ENCODE peak calls at places on chromosomes 16 and 17, in five cellular contexts. A is fibroblast of mammary gland, V is fibroblast of lung, Y is heart left ventricle, L is dorsolateral prefrontal cortex. E is an unnamed sample.

GRCh38 chr17:36931697-36932382 is 5.4 kb upstream of the LHX1 start:
- DNase-seq in L (no peak), A (no peak), V (peak), Y (no peak), E (no peak)

GRCh38 chr17:78144146-78144719 is 2.0 kb upstream of the C17orf99 start:
- DNase-seq in A (peak), L (no peak), V (peak), Y (peak), E (peak)

GRCh38 chr17:30570596-30571265 is 93.5 kb downstream of the GOSR1 start:
- DNase-seq in L (no peak), Y (no peak), V (no peak), A (no peak), E (no peak)

GRCh38 chr17:64998436-64999190 is 57.9 kb downstream of the GNA13 start:
- DNase-seq in A (peak), L (no peak), V (no peak), Y (no peak), E (no peak)

GRCh38 chr16:50120732-50121131 is 32.4 kb upstream of the TENT4B start:
- DNase-seq in L (no peak), A (no peak), Y (no peak), V (no peak), E (no peak)

GRCh38 chr16:72099377-72099818 is 5.8 kb downstream of the DHX38 start:
- DNase-seq in V (peak), A (peak), L (no peak), Y (no peak), E (peak)

GRCh38 chr17:3635474-3636153 is 436 bp downstream of the SHPK start:
- DNase-seq in Y (no peak), A (no peak), L (no peak), V (no peak), E (no peak)

GRCh38 chr17:77465358-77466041 is 324.7 kb downstream of the SEC14L1 start:
- DNase-seq in L (no peak), Y (peak), V (peak), A (peak), E (peak)

GRCh38 chr16:24069036-24069590 is 187.0 kb upstream of the CACNG3 start:
- DNase-seq in A (no peak), L (no peak), Y (no peak), V (no peak), E (no peak)

GRCh38 chr17:40458001-40458791 is 14.9 kb downstream of the IGFBP4 start:
- DNase-seq in V (peak), A (peak), L (no peak), Y (no peak), E (peak)

DNA sequence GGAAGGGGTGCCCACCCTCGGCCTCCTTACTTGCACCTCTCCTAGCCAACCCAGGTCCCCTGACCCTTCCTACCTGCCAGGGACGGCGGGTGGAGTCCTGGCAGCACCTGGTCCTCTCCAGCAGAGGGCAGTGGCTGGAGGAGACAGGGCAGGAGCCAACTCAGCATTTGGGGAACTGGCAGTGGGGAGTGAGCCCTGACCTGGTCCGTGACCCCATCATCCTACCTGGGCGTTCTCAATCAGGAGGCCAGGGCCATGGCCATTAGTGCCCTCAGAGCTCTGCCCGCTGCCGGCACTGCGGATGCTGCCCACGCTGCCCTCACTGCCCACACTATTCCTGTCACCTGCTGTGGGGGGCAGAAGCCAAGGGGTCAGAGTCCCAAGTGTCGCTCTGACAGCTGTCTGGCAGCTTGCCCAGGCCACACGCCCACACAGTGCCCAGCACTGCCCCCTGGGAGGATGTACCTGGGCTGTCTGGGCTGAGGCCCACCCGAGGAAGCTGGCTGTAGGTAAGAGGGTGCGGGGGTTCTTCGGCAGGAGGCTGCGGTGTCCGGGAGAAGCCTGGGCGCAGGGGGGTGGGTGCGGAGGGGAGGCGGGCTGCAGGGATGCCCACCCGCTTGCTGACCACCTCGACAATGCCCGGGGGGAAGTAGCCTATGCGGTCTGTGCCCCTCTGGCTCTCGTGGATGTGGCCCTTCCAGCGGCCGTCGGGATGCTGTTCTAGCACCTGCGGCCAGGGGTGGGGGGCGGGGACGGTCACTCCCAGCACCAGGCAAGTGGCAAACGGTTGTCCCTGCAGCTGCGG is 10.8 kb downstream of the CASKIN2 start:
- DNase-seq in Y (no peak), L (no peak), A (no peak), V (no peak), E (no peak)
- TF ChIP-seq CTCF in Y (peak), L (peak), A (peak), V (peak), E (peak)

GRCh38 chr16:77723108-77723514 is 797 bp downstream of the NUDT7 start:
- DNase-seq in L (no peak), Y (peak), V (peak), A (peak), E (peak)

GRCh38 chr16:77724174-77724573 is 1.9 kb downstream of the NUDT7 start:
- DNase-seq in L (no peak), A (no peak), Y (no peak), V (no peak), E (no peak)

GRCh38 chr16:77721752-77722314 is 481 bp upstream of the NUDT7 start:
- DNase-seq in Y (no peak), V (no peak), A (no peak), L (no peak), E (no peak)

DNA sequence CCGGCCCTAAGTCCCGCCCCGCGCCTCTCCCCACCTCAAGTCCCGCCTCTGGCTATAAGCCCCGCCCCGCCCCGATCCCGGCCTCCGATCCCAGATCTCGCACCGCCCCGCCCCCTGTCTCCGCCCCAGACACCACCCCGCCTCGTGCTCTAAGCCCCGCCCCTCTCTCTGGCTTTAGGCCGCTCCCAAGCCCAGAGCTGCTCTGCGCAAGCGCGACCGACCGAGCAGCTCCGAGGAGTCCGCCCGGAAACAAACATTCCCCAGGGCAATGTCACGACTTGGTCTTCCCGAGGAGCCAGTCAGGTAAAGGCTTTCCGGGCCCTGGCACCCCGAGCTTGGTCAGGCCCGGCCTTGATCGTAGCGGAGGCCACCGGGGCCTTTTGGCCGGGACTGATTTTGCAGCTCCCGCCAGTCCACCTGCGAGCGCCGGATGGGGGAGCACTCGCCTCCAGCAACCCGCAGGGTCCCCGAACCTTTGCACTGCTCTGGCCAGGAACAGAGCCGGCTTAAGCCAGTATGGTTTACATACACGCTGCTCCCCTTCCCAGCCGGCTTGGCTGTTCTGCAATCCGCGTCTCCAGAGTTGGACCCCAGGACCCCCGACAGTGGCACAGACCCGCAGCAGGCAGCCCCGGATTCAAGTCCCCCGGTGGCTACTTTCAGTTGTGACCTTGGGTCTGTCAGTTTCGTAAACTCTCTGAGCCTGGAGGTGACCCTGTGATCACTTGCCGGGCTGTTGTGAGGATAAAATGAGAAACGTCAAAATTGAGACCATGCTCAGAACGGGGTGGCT is at the start of gene NUDT7:
- DNase-seq in L (peak), Y (peak), A (peak), V (peak), E (peak)
- TF ChIP-seq CTCF in L (peak), Y (peak), A (no peak), V (no peak), E (peak)

DNA sequence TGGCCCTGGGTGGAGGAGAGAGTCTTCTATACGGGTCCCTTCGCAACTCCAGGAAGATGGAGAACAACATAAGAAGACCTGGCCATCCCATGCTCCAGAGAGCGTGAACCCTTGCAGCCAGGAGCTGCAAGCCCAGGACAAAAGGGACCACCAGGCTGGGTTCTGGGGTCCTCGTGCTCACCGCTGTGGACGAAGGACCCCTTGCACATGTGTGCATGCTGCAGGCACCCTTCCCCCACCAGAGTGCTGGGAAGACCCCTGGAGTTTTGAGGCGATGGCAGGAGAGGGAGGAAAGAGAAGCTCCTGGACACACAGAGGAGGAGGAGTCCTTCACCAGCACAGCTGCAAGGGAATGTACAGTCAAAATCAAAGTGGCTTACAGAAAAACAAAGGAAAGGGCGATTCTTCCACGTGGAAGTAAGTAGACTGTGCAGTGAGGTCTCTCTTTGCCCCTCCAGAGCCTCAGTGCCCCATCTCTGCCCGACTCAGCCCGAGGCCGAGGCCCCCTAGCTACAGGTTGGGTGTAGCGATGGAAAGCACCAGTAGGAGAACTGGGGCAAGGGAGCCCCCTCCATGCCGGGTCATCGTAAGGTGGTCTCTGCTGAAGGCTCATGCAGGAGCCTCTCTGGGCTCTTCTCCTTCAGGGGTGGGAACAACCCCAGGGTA is 51.3 kb downstream of the PIMREG start:
- DNase-seq in L (no peak), V (no peak), A (no peak), Y (no peak), E (no peak)
- TF ChIP-seq CTCF in L (no peak), V (no peak), A (no peak), Y (no peak), E (peak)

GRCh38 chr16:1975432-1976215 is 3.8 kb downstream of the TBL3 start:
- DNase-seq in V (no peak), A (no peak), Y (no peak), L (no peak), E (no peak)
- TF ChIP-seq CTCF in V (no peak), A (no peak), Y (no peak), L (no peak), E (no peak)

DNA sequence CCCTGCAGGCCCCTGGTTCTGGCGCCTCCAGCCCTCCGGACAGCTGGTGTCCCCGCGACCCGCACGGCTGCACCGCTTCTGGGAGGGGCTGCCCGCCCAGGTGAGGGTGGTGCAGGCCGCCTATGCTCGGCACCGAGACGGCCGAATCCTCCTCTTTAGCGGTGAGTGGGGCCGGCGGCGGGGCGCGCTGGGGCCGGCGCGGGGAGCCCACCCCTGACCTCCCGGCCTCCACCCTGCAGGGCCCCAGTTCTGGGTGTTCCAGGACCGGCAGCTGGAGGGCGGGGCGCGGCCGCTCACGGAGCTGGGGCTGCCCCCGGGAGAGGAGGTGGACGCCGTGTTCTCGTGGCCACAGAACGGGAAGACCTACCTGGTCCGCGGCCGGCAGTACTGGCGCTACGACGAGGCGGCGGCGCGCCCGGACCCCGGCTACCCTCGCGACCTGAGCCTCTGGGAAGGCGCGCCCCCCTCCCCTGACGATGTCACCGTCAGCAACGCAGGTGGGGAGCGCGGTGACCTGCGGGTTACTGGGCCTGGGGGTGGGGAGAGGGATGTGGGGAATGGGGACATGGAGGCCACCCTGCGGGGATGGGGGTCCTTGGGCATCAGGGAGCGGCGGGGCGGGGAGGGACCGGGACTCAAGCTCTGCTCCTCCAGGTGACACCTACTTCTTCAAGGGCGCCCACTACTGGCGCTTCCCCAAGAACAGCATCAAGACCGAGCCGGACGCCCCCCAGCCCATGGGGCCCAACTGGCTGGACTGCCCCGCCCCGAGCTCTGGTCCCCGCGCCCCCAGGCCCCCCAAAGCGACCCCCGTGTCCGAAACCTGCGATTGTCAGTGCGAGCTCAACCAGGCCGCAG is 7.0 kb upstream of the IL32 start:
- DNase-seq in A (peak), L (peak), V (peak), Y (no peak), E (no peak)
- TF ChIP-seq CTCF in A (no peak), L (no peak), V (no peak), Y (no peak), E (no peak)

DNA sequence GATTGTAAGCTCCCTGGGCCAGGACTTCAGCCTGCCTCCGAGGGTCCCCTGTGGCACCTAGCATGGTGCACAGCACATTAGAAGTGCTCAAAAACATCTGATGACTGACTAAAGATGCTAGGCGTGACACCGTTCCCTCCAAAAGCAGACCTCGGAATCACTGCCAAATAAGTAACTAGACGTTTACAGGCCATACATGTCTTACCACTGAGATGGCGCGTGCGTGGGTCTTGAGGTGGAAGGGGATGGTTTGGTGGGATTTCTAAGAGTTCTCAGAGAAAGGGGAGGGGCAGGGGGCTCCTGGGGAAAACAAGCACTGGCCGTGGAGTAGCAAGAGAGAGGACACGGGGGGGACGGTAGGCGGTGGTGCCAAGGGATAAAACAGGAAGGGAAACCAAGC is 12.4 kb downstream of the MPO start:
- DNase-seq in A (no peak), V (no peak), Y (no peak), L (no peak), E (no peak)
- TF ChIP-seq CTCF in A (no peak), V (no peak), Y (no peak), L (no peak), E (no peak)

DNA sequence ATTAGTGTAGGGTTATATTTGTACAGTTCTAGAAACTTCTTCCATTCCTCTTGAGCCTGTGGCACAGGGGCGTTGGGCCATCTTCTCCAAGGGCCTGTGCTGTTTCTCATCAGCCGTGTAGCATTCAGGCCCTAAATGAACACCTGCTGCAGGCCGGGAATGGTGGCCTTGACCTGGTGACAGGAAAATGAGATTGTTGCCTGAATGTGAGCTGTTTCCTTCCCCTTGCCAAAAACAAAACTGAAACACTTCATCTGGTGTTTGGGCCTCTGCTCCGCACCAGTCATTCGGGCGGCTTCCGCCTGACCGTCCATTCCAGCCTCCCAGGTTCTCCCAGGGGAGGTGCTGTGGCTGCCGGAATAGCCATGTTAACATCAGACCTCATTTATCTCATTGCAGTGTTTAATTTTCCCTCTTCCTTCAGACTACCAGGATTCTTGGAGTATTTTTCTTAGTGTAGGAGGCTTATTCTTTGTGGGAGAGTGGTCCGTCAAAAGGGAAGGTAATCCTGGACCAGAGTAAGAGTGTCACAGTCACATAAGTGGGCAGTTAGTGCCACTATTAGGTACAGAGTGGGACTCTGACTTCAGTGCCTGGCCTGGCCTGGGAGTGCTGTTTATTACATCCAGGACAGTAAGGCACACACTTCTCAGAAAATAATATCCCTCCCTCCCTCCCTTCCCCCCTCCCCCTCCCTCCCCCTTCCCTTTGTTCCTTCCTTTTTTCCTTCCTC is 61.9 kb downstream of the WWP2 start:
- DNase-seq in V (no peak), L (no peak), A (peak), Y (peak), E (no peak)
- TF ChIP-seq CTCF in V (no peak), L (no peak), A (no peak), Y (no peak), E (no peak)

E was measured in HFFc6.